ENCODE peak calls at places on chromosomes 13 and 19, in nine cellular contexts. One of them, this sample, is unnamed.
A peak's percentile ranks its signal among the peaks of the same experiment; 100 is the strongest.

GRCh38 chr19:33394006-33394722 is 20.7 kb downstream of the CEBPG start:
- DNase-seq in heart left ventricle: peak; percentile 57
- DNase-seq in psoas muscle: peak; percentile 85
- DNase-seq in kidney: peak; percentile 85
- DNase-seq in astrocyte: peak; percentile 68
- DNase-seq in breast epithelium: no peak
- DNase-seq in left ventricle myocardium inferior: peak; percentile 57
- DNase-seq in IMR-90: peak; percentile 69
- DNase-seq in tibial artery: peak; percentile 87
- DNase-seq in this sample: no peak

GRCh38 chr19:50626796-50627195 is 12.9 kb downstream of the SYT3 start:
- DNase-seq in psoas muscle: no peak
- DNase-seq in kidney: no peak
- DNase-seq in astrocyte: no peak
- DNase-seq in left ventricle myocardium inferior: no peak
- DNase-seq in breast epithelium: no peak
- DNase-seq in tibial artery: no peak
- DNase-seq in heart left ventricle: no peak
- DNase-seq in IMR-90: peak; percentile 3
- DNase-seq in this sample: no peak

GRCh38 chr19:30229524-30230174 is 142.5 kb upstream of the ZNF536 start:
- DNase-seq in IMR-90: peak; percentile 4
- DNase-seq in astrocyte: no peak
- DNase-seq in heart left ventricle: no peak
- DNase-seq in breast epithelium: no peak
- DNase-seq in kidney: no peak
- DNase-seq in psoas muscle: no peak
- DNase-seq in tibial artery: no peak
- DNase-seq in left ventricle myocardium inferior: no peak
- DNase-seq in this sample: no peak

GRCh38 chr13:72221276-72221962 is 354.4 kb upstream of the DACH1 start:
- DNase-seq in kidney: peak; percentile 68
- DNase-seq in breast epithelium: no peak
- DNase-seq in psoas muscle: peak; percentile 15
- DNase-seq in astrocyte: no peak
- DNase-seq in IMR-90: no peak
- DNase-seq in left ventricle myocardium inferior: no peak
- DNase-seq in heart left ventricle: no peak
- DNase-seq in tibial artery: no peak
- DNase-seq in this sample: no peak

GRCh38 chr13:58495668-58496067 is 864.1 kb downstream of the PCDH17 start:
- DNase-seq in heart left ventricle: no peak
- DNase-seq in kidney: no peak
- DNase-seq in astrocyte: no peak
- DNase-seq in tibial artery: no peak
- DNase-seq in IMR-90: no peak
- DNase-seq in breast epithelium: no peak
- DNase-seq in psoas muscle: no peak
- DNase-seq in left ventricle myocardium inferior: no peak
- DNase-seq in this sample: no peak

GRCh38 chr13:88925954-88926353 is 1254.8 kb downstream of the SLITRK5 start:
- DNase-seq in kidney: peak; percentile 24
- DNase-seq in left ventricle myocardium inferior: peak; percentile 40
- DNase-seq in tibial artery: no peak
- DNase-seq in IMR-90: no peak
- DNase-seq in heart left ventricle: peak; percentile 25
- DNase-seq in psoas muscle: no peak
- DNase-seq in breast epithelium: peak; percentile 28
- DNase-seq in astrocyte: no peak
- DNase-seq in this sample: no peak

GRCh38 chr19:55525289-55526101 is 11.4 kb downstream of the SBK2 start:
- DNase-seq in IMR-90: no peak
- DNase-seq in kidney: no peak
- DNase-seq in tibial artery: no peak
- DNase-seq in psoas muscle: no peak
- DNase-seq in left ventricle myocardium inferior: no peak
- DNase-seq in breast epithelium: no peak
- DNase-seq in astrocyte: no peak
- DNase-seq in heart left ventricle: no peak
- DNase-seq in this sample: no peak

GRCh38 chr13:96781141-96781540 is 213.1 kb downstream of the OXGR1 start:
- DNase-seq in kidney: no peak
- DNase-seq in astrocyte: no peak
- DNase-seq in IMR-90: no peak
- DNase-seq in heart left ventricle: no peak
- DNase-seq in tibial artery: peak; percentile 66
- DNase-seq in left ventricle myocardium inferior: peak; percentile 17
- DNase-seq in psoas muscle: peak; percentile 10
- DNase-seq in breast epithelium: no peak
- DNase-seq in this sample: no peak

GRCh38 chr13:24679686-24680085 is 522 bp upstream of the ATP12A start:
- DNase-seq in heart left ventricle: no peak
- DNase-seq in breast epithelium: no peak
- DNase-seq in kidney: no peak
- DNase-seq in astrocyte: no peak
- DNase-seq in tibial artery: no peak
- DNase-seq in left ventricle myocardium inferior: no peak
- DNase-seq in psoas muscle: no peak
- DNase-seq in IMR-90: no peak
- DNase-seq in this sample: no peak

GRCh38 chr19:45922281-45922680 is 7.7 kb upstream of the NANOS2 start:
- DNase-seq in astrocyte: no peak
- DNase-seq in heart left ventricle: no peak
- DNase-seq in kidney: peak; percentile 25
- DNase-seq in psoas muscle: no peak
- DNase-seq in breast epithelium: no peak
- DNase-seq in IMR-90: no peak
- DNase-seq in left ventricle myocardium inferior: no peak
- DNase-seq in tibial artery: no peak
- DNase-seq in this sample: no peak
- TF ChIP-seq CTCF in astrocyte: no peak
- TF ChIP-seq CTCF in heart left ventricle: no peak
- TF ChIP-seq CTCF in kidney: no peak
- TF ChIP-seq CTCF in psoas muscle: no peak
- TF ChIP-seq CTCF in breast epithelium: no peak
- TF ChIP-seq CTCF in IMR-90: peak; percentile 8
- TF ChIP-seq CTCF in left ventricle myocardium inferior: no peak
- TF ChIP-seq CTCF in tibial artery: no peak
- TF ChIP-seq CTCF in this sample: peak; percentile 46

GRCh38 chr19:2057484-2058469 is 6.7 kb upstream of the MKNK2 start:
- DNase-seq in breast epithelium: no peak
- DNase-seq in psoas muscle: no peak
- DNase-seq in tibial artery: no peak
- DNase-seq in left ventricle myocardium inferior: no peak
- DNase-seq in astrocyte: no peak
- DNase-seq in IMR-90: no peak
- DNase-seq in heart left ventricle: no peak
- DNase-seq in kidney: peak; percentile 81
- DNase-seq in this sample: no peak

GRCh38 chr19:2061093-2061935 is 10.3 kb upstream of the MKNK2 start:
- DNase-seq in tibial artery: peak; percentile 99
- DNase-seq in psoas muscle: peak; percentile 99
- DNase-seq in heart left ventricle: peak; percentile 99
- DNase-seq in astrocyte: peak; percentile 91
- DNase-seq in left ventricle myocardium inferior: peak; percentile 99
- DNase-seq in breast epithelium: peak; percentile 99
- DNase-seq in kidney: peak; percentile 99
- DNase-seq in IMR-90: peak; percentile 95
- DNase-seq in this sample: peak; percentile 95

GRCh38 chr19:2058570-2059421 is 7.8 kb upstream of the MKNK2 start:
- DNase-seq in breast epithelium: no peak
- DNase-seq in heart left ventricle: no peak
- DNase-seq in astrocyte: no peak
- DNase-seq in tibial artery: no peak
- DNase-seq in psoas muscle: no peak
- DNase-seq in kidney: no peak
- DNase-seq in IMR-90: no peak
- DNase-seq in left ventricle myocardium inferior: no peak
- DNase-seq in this sample: no peak

GRCh38 chr19:2061936-2062729 is 11.1 kb upstream of the MKNK2 start:
- DNase-seq in psoas muscle: no peak
- DNase-seq in IMR-90: no peak
- DNase-seq in kidney: peak; percentile 83
- DNase-seq in left ventricle myocardium inferior: no peak
- DNase-seq in tibial artery: no peak
- DNase-seq in breast epithelium: no peak
- DNase-seq in astrocyte: no peak
- DNase-seq in heart left ventricle: no peak
- DNase-seq in this sample: no peak

DNA sequence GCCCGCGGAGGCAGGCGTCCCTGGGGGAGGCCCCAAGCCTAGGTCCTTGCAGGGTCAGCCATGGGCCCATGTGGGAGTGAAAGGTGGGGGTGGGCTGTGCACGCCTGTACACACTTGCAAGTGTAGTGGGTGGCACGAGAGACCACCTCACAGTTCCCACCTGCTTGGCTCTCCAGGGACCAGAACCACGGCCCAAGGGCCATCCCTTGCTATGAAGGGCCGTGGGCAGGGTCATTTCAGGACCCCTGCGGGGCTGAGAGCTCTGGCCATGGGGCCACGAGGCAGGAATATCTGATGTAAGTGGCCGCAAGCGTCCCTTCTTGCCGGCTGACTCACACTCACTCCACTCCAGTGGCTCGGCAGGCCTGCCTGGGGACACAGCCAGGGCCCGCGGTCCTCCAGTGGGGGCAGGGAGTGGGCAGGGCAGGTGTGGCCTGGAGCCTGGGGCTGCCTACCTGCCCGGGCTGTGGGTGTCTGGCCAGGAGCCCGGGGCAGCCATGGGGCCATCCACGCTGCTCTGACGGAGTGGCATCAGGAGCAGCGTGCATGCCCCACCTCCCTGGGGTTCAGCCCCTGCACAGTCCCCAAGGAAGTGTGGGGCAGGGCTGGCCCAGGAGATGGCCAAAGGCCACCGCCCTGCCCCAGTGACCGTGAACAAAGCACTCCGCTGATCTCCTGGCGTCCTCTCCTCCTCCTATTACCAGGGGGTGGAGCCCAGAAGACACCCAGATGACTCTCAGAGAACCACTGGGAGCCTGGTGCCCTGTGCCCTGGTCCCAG is 8.6 kb upstream of the MKNK2 start:
- DNase-seq in IMR-90: peak; percentile 61
- DNase-seq in tibial artery: peak; percentile 80
- DNase-seq in heart left ventricle: peak; percentile 82
- DNase-seq in psoas muscle: peak; percentile 85
- DNase-seq in astrocyte: peak; percentile 56
- DNase-seq in kidney: peak; percentile 96
- DNase-seq in breast epithelium: peak; percentile 66
- DNase-seq in left ventricle myocardium inferior: no peak
- DNase-seq in this sample: no peak
- H3K4me3 ChIP-seq in IMR-90: no peak overlapping the region
- H3K4me3 ChIP-seq in tibial artery: peak overlapping the region; percentile 16
- H3K4me3 ChIP-seq in heart left ventricle: peak overlapping the region; percentile 11
- H3K4me3 ChIP-seq in psoas muscle: peak overlapping the region; percentile 79
- H3K4me3 ChIP-seq in astrocyte: no peak overlapping the region
- H3K4me3 ChIP-seq in kidney: no peak overlapping the region
- H3K4me3 ChIP-seq in breast epithelium: peak overlapping the region; percentile 20
- H3K4me3 ChIP-seq in left ventricle myocardium inferior: peak overlapping the region; percentile 75
- H3K4me3 ChIP-seq in this sample: peak overlapping the region; percentile 63

DNA sequence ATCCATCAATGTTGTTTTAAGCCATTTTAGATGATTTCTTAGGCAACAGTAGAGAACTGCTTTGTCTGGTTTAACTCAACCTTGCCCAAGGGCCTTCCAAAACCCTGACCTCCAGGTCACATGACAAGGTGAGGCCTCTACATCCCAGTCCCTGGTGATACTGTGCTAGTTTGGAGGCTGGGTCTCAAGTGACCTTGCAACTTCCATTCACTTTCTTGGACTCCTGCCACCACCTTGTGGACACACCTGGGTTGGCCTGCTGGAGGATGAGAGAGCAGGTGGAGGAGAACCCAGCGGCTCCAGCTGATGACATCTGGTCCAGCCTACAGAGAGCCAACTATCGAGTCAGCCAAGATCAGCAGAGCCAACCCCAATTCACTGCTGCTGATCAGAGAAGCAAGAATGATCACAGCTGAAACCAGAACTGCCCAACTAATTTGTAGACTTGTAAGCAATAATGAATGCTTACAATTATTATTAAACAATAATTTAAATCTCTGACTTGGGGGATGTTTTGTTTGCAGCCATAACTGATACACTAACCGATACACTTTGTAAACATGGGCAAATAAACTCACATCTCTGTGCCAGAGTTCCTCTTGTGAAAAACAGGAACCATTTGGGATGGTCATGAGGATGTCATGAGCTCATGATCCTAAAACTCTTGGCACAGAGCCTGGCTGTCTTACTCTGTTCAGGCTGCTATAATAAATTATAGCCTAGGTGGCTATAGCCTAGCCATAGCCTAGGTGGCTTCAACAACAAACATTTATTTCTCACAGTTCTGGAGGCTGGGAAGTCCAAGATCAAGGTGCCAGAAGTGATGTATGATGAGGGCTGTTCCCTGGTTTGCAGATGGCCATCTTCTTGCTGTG is 11.5 kb downstream of the FAM187B start:
- DNase-seq in astrocyte: no peak
- DNase-seq in heart left ventricle: no peak
- DNase-seq in IMR-90: no peak
- DNase-seq in tibial artery: peak; percentile 52
- DNase-seq in kidney: no peak
- DNase-seq in left ventricle myocardium inferior: no peak
- DNase-seq in psoas muscle: no peak
- DNase-seq in breast epithelium: no peak
- DNase-seq in this sample: no peak
- TF ChIP-seq CTCF in astrocyte: no peak
- TF ChIP-seq CTCF in heart left ventricle: no peak
- TF ChIP-seq CTCF in IMR-90: no peak
- TF ChIP-seq CTCF in tibial artery: no peak
- TF ChIP-seq CTCF in kidney: no peak
- TF ChIP-seq CTCF in left ventricle myocardium inferior: no peak
- TF ChIP-seq CTCF in psoas muscle: no peak
- TF ChIP-seq CTCF in breast epithelium: no peak
- TF ChIP-seq CTCF in this sample: peak; percentile 41

GRCh38 chr19:7408251-7408650 is 59.5 kb downstream of the ARHGEF18 start:
- DNase-seq in astrocyte: no peak
- DNase-seq in kidney: no peak
- DNase-seq in tibial artery: no peak
- DNase-seq in left ventricle myocardium inferior: no peak
- DNase-seq in psoas muscle: no peak
- DNase-seq in heart left ventricle: no peak
- DNase-seq in IMR-90: no peak
- DNase-seq in breast epithelium: no peak
- DNase-seq in this sample: no peak

GRCh38 chr19:7415163-7415856 is 66.6 kb downstream of the ARHGEF18 start:
- DNase-seq in psoas muscle: no peak
- DNase-seq in IMR-90: peak; percentile 86
- DNase-seq in left ventricle myocardium inferior: no peak
- DNase-seq in astrocyte: peak; percentile 81
- DNase-seq in heart left ventricle: no peak
- DNase-seq in breast epithelium: no peak
- DNase-seq in kidney: peak; percentile 82
- DNase-seq in tibial artery: no peak
- DNase-seq in this sample: no peak

GRCh38 chr19:7415857-7416371 is 67.2 kb downstream of the ARHGEF18 start:
- DNase-seq in tibial artery: no peak
- DNase-seq in heart left ventricle: no peak
- DNase-seq in psoas muscle: no peak
- DNase-seq in left ventricle myocardium inferior: no peak
- DNase-seq in kidney: no peak
- DNase-seq in breast epithelium: no peak
- DNase-seq in IMR-90: no peak
- DNase-seq in astrocyte: no peak
- DNase-seq in this sample: no peak

GRCh38 chr19:7413629-7414028 is 64.9 kb downstream of the ARHGEF18 start:
- DNase-seq in psoas muscle: no peak
- DNase-seq in heart left ventricle: no peak
- DNase-seq in tibial artery: no peak
- DNase-seq in kidney: no peak
- DNase-seq in left ventricle myocardium inferior: no peak
- DNase-seq in breast epithelium: no peak
- DNase-seq in IMR-90: no peak
- DNase-seq in astrocyte: no peak
- DNase-seq in this sample: no peak

GRCh38 chr19:7410946-7411345 is 62.2 kb downstream of the ARHGEF18 start:
- DNase-seq in left ventricle myocardium inferior: no peak
- DNase-seq in astrocyte: no peak
- DNase-seq in kidney: no peak
- DNase-seq in heart left ventricle: no peak
- DNase-seq in IMR-90: no peak
- DNase-seq in breast epithelium: no peak
- DNase-seq in tibial artery: no peak
- DNase-seq in psoas muscle: no peak
- DNase-seq in this sample: no peak
- H3K4me3 ChIP-seq in left ventricle myocardium inferior: no peak overlapping the region
- H3K4me3 ChIP-seq in astrocyte: no peak overlapping the region
- H3K4me3 ChIP-seq in kidney: no peak overlapping the region
- H3K4me3 ChIP-seq in heart left ventricle: no peak overlapping the region
- H3K4me3 ChIP-seq in IMR-90: no peak overlapping the region
- H3K4me3 ChIP-seq in breast epithelium: no peak overlapping the region
- H3K4me3 ChIP-seq in tibial artery: no peak overlapping the region
- H3K4me3 ChIP-seq in psoas muscle: no peak overlapping the region
- H3K4me3 ChIP-seq in this sample: no peak overlapping the region